ENCODE peak calls at places on chromosomes 6 and 20, in ten cellular contexts. C, U, A, P, W, V, X, J, B and Y are unnamed samples.

GRCh38 chr6:36633915-36634314 is 39.8 kb downstream of the SRSF3 start:
- DNase-seq in C (peak; percentile 91), J (no peak), B (peak; percentile 35), W (peak; percentile 81), P (no peak), U (no peak), A (no peak), X (peak; percentile 87), V (no peak), Y (no peak)

GRCh38 chr6:52063584-52064400 is 23.6 kb downstream of the PKHD1 start:
- DNase-seq in C (peak; percentile 64), J (peak; percentile 32), X (peak; percentile 30), V (peak; percentile 35), A (peak; percentile 7), W (peak; percentile 36), P (no peak), B (peak; percentile 21), U (no peak), Y (no peak)

GRCh38 chr6:56387621-56388413 is 140.4 kb upstream of the COL21A1 start:
- DNase-seq in W (no peak), J (no peak), V (no peak), P (no peak), B (no peak), C (peak; percentile 22), A (no peak), U (no peak), X (no peak), Y (no peak)

GRCh38 chr20:1894951-1895673 is at the start of gene SIRPA:
- DNase-seq in P (no peak), U (peak; percentile 78), X (peak; percentile 64), J (peak; percentile 32), W (peak; percentile 70), A (peak; percentile 86), V (no peak), B (peak; percentile 63), C (peak; percentile 67), Y (peak; percentile 93)

GRCh38 chr6:72865467-72865866 is 243.6 kb downstream of the KCNQ5 start:
- DNase-seq in V (no peak), X (peak; percentile 37), C (no peak), J (no peak), P (no peak), A (no peak), U (no peak), B (no peak), W (no peak), Y (no peak)

GRCh38 chr20:62812181-62812906 is 4.5 kb upstream of the COL9A3 start:
- DNase-seq in C (no peak), A (no peak), B (no peak), W (no peak), X (no peak), U (no peak), J (no peak), V (no peak), P (no peak), Y (no peak)

GRCh38 chr20:10848810-10849370 is 175.1 kb upstream of the JAG1 start:
- DNase-seq in B (no peak), J (no peak), C (no peak), X (peak; percentile 94), W (peak; percentile 53), V (peak; percentile 21), A (peak; percentile 64), U (peak; percentile 28), P (no peak), Y (no peak)

GRCh38 chr20:32336918-32337347 is 21.2 kb upstream of the ASXL1 start:
- DNase-seq in U (no peak), B (no peak), C (no peak), V (no peak), A (peak; percentile 44), W (no peak), X (peak; percentile 54), P (no peak), J (peak; percentile 38), Y (no peak)

GRCh38 chr20:51498765-51499540 is 43.6 kb downstream of the NFATC2 start:
- DNase-seq in C (no peak), P (no peak), J (no peak), X (no peak), B (no peak), V (no peak), W (no peak), A (no peak), U (no peak), Y (no peak)

GRCh38 chr6:157885211-157885788 is 62.3 kb downstream of the SNX9 start:
- DNase-seq in J (no peak), P (no peak), B (no peak), U (no peak), C (no peak), A (no peak), W (no peak), V (no peak), X (no peak), Y (peak; percentile 70)

DNA sequence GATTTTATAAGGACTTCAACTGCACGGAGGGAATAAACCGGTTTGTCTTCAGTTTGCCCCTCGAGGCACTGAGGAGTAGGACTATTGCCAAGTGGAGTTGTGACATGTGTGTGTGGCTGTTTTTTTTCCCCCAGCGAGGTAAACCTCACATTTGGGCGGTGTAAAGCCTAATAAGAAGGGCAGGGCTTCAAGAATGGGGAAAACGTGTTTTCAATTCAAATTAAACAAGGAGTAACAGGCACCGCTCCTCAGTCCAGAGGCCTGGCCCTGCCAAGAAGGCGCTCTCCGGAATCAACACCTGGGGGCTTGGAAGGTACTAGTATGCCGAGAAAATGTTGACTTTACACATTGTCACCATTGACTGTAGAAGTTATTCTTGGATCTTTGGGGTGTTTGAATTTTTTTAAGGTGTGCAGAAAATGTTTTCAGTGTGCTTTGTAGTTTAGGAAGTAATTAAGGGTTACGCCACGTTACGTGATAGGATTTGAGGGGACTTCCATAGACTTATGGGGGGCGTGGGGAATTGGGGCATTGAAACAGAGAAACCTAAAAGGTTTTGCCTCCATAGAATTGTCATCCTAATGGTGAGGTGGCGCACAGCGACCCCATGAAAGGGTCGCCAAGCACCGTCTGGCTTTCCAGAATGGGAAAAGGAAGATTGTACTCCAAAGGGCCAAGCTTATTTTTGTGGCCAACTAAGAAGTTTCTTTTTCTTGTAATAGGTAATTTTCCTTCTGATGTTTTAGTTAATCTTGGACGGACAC is 802 bp downstream of the ADGRG6 start:
- DNase-seq in A (no peak), X (peak; percentile 11), C (peak; percentile 6), V (peak; percentile 53), B (peak; percentile 36), W (no peak), U (no peak), J (no peak), P (no peak), Y (no peak)
- TF ChIP-seq POLR2A in A (no peak), X (no peak), C (no peak), V (no peak), B (no peak), W (no peak), U (no peak), J (no peak), P (no peak), Y (no peak)

DNA sequence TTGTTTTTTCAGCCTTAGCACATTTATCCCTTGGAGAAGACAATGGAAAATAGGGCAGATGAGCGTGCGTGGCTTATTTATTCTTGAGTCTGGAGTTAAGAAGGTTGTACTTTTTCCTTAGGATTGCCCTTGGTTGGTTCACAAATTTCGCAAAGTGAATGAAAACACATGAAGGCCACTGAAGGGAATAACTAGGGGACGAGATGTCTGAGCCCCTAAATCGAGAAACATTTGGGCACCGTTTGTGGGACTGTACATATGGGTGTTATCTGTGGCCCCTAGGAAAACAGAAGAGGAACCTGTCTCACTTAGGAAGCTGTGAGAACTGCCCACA is 19.4 kb upstream of the TRIM27 start:
- DNase-seq in J (peak; percentile 20), X (no peak), U (no peak), W (no peak), V (no peak), C (no peak), A (no peak), P (no peak), B (no peak), Y (no peak)
- H3K4me3 ChIP-seq in J (peak overlapping the region; percentile 63), X (peak overlapping the region; percentile 59), U (no peak overlapping the region), W (no peak overlapping the region), V (no peak overlapping the region), C (no peak overlapping the region), A (peak overlapping the region; percentile 73), P (peak overlapping the region; percentile 71), B (peak overlapping the region; percentile 56), Y (peak overlapping the region; percentile 54)

DNA sequence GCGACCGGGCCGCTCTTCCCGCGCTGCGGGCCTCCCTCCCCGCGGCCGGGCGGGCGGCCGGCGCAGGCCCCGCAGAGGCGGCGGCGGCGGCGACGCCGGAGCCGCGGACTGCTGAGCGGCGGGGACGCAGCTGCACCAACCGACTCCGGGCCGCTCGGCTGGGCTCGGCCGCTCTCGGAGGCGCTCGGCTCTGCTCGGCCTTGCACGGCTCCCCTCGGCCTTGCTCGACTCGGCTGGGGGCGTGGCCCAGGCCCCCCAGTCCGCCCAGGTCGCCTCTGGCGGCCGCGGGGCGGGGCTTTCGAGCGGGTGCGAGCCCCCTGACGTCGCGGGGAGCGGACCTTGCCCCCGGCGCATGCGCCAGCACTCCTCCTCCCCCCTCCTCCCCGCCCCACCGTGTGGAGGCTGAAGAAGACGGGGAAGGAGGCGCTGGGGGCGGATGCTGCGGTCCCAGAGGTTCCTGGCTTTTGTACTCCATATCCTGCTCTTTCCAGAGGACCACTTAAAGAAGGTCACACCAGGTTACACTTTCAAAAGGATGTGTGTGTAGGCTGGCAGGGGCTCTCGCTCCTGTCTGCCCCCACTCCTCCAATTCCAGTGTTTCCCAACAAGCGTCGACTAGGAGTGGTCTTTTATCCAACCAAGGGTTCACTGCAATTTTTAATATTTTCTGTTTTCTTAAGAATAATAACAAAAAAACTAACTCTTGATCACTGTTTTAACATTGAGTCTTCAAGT is at the start of gene ZHX3:
- DNase-seq in A (peak; percentile 90), C (peak; percentile 98), J (peak; percentile 99), X (peak; percentile 94), V (peak; percentile 85), W (peak; percentile 97), B (peak; percentile 93), U (peak; percentile 96), P (peak; percentile 92), Y (peak; percentile 97)
- TF ChIP-seq POLR2A in A (peak; percentile 84), C (peak; percentile 30), J (no peak), X (no peak), V (no peak), W (no peak), B (no peak), U (peak; percentile 69), P (peak; percentile 74), Y (no peak)

GRCh38 chr20:61437280-61438206 is 185.5 kb downstream of the CDH4 start:
- DNase-seq in X (peak; percentile 90), W (no peak), A (no peak), P (no peak), U (no peak), B (peak; percentile 61), V (no peak), J (no peak), C (no peak), Y (no peak)

GRCh38 chr20:61435823-61436220 is 183.8 kb downstream of the CDH4 start:
- DNase-seq in B (no peak), A (no peak), U (no peak), P (no peak), C (no peak), X (no peak), W (no peak), V (no peak), J (no peak), Y (no peak)

GRCh38 chr20:61435184-61435822 is 183.2 kb downstream of the CDH4 start:
- DNase-seq in C (no peak), X (no peak), V (no peak), B (no peak), U (no peak), W (no peak), A (no peak), P (no peak), J (no peak), Y (no peak)

GRCh38 chr20:61436674-61437279 is 184.7 kb downstream of the CDH4 start:
- DNase-seq in X (peak; percentile 58), B (peak; percentile 40), V (no peak), C (no peak), W (no peak), J (no peak), U (no peak), A (no peak), P (no peak), Y (no peak)

GRCh38 chr20:61436268-61436667 is 184.2 kb downstream of the CDH4 start:
- DNase-seq in C (no peak), B (no peak), X (peak; percentile 61), A (no peak), P (no peak), V (no peak), J (no peak), U (no peak), W (no peak), Y (no peak)
- H3K4me3 ChIP-seq in C (no peak overlapping the region), B (no peak overlapping the region), X (no peak overlapping the region), A (no peak overlapping the region), P (no peak overlapping the region), V (no peak overlapping the region), J (no peak overlapping the region), U (no peak overlapping the region), W (no peak overlapping the region), Y (no peak overlapping the region)